ENCODE peak calls at places on chromosomes 6 and 20, in seven cellular contexts. C is activated CD4-positive, alpha-beta memory T cell treated with anti-CD3 and anti-CD28 coated beads for 36 hours; U is NCI-H82; I is H4; H is hepatic stellate cell; M is naive thymus-derived CD4-positive, alpha-beta T cell; Y is activated T-cell treated with anti-CD3 and anti-CD28 coated beads, Interleukin-2, amount 50 U/mL, for 72 hours. P is an unnamed sample.

GRCh38 chr20:64269604-64270411 is 14.3 kb downstream of the PCMTD2 start:
- DNase-seq in C (no peak), U (no peak), I (no peak), H (no peak), M (no peak), Y (no peak), P (no peak)

GRCh38 chr20:4038047-4038459 is 22.7 kb upstream of the RNF24 start:
- DNase-seq in C (peak; percentile 89), U (peak; percentile 24), I (peak; percentile 93), H (peak; percentile 81), M (peak; percentile 74), Y (peak; percentile 88), P (peak; percentile 60)

GRCh38 chr20:61907081-61907891 is 158.4 kb downstream of the TAF4 start:
- DNase-seq in C (no peak), U (no peak), I (no peak), H (no peak), M (no peak), Y (no peak), P (no peak)

GRCh38 chr20:51412333-51412761 is 130.2 kb downstream of the NFATC2 start:
- DNase-seq in C (no peak), U (no peak), I (no peak), H (peak; percentile 64), M (no peak), Y (no peak), P (peak; percentile 47)

GRCh38 chr6:156562636-156563035 is 214.5 kb upstream of the ARID1B start:
- DNase-seq in C (no peak), U (no peak), I (no peak), H (no peak), M (no peak), Y (no peak), P (no peak)

GRCh38 chr20:38674178-38675133 is 49.8 kb upstream of the SLC32A1 start:
- DNase-seq in C (peak; percentile 79), U (peak; percentile 90), I (peak; percentile 16), H (peak; percentile 47), M (peak; percentile 61), Y (peak; percentile 70), P (no peak)

GRCh38 chr6:134686071-134686470 is 263.8 kb downstream of the ALDH8A1 start:
- DNase-seq in C (no peak), U (no peak), I (no peak), H (no peak), M (no peak), Y (no peak), P (no peak)

GRCh38 chr20:1486566-1486965 is 4.7 kb downstream of the SIRPB2 start:
- DNase-seq in C (no peak), U (no peak), I (no peak), H (no peak), M (no peak), Y (no peak), P (no peak)

GRCh38 chr6:157946865-157947532 is 34.7 kb upstream of the SYNJ2 start:
- DNase-seq in C (no peak), U (peak; percentile 40), I (no peak), H (no peak), M (no peak), Y (no peak), P (no peak)

GRCh38 chr6:151068761-151069312 is 170.9 kb upstream of the AKAP12 start:
- DNase-seq in C (no peak), U (no peak), I (no peak), H (no peak), M (no peak), Y (no peak), P (no peak)

GRCh38 chr20:17747431-17747846 is 47.7 kb downstream of the BANF2 start:
- DNase-seq in C (peak; percentile 10), U (no peak), I (peak; percentile 60), H (peak; percentile 90), M (no peak), Y (no peak), P (peak; percentile 93)

GRCh38 chr20:845226-845868 is 11.8 kb downstream of the FAM110A start:
- DNase-seq in C (peak; percentile 24), U (peak; percentile 64), I (no peak), H (no peak), M (no peak), Y (peak; percentile 21), P (no peak)

GRCh38 chr20:23362392-23363256 is 642 bp downstream of the GZF1 start:
- DNase-seq in C (peak; percentile 49), U (peak; percentile 64), I (peak; percentile 9), H (peak; percentile 49), M (no peak), Y (peak; percentile 30), P (peak; percentile 50)

GRCh38 chr6:167163476-167164011 is 5.8 kb upstream of the GPR31 start:
- DNase-seq in C (no peak), U (no peak), I (no peak), H (no peak), M (no peak), Y (no peak), P (no peak)

GRCh38 chr6:107618672-107619071 is 128.8 kb downstream of the SOBP start:
- DNase-seq in C (peak; percentile 68), U (no peak), I (no peak), H (no peak), M (peak; percentile 35), Y (peak; percentile 64), P (no peak)

GRCh38 chr6:148760568-148761531 is 14.0 kb downstream of the UST start:
- DNase-seq in C (peak; percentile 75), U (peak; percentile 90), I (peak; percentile 36), H (peak; percentile 65), M (peak; percentile 57), Y (peak; percentile 69), P (peak; percentile 17)

GRCh38 chr6:168282985-168283685 is 36.4 kb downstream of the DACT2 start:
- DNase-seq in C (no peak), U (no peak), I (no peak), H (no peak), M (no peak), Y (no peak), P (no peak)

GRCh38 chr20:11178946-11179654 is 505.3 kb upstream of the JAG1 start:
- DNase-seq in C (no peak), U (no peak), I (peak; percentile 64), H (no peak), M (no peak), Y (no peak), P (peak; percentile 17)

GRCh38 chr6:107550241-107550840 is 60.4 kb downstream of the SOBP start:
- DNase-seq in C (no peak), U (no peak), I (no peak), H (no peak), M (no peak), Y (no peak), P (no peak)

GRCh38 chr6:17829905-17830304 is 123.2 kb upstream of the NUP153 start:
- DNase-seq in C (no peak), U (no peak), I (no peak), H (no peak), M (no peak), Y (no peak), P (no peak)

GRCh38 chr20:23340524-23340923 is 10.1 kb upstream of the NXT1 start:
- DNase-seq in C (peak; percentile 49), U (peak; percentile 79), I (peak; percentile 53), H (peak; percentile 65), M (no peak), Y (peak; percentile 44), P (peak; percentile 39)

GRCh38 chr6:41531591-41532582 is 14.3 kb upstream of the FOXP4 start:
- DNase-seq in C (peak; percentile 88), U (peak; percentile 48), I (peak; percentile 74), H (peak; percentile 47), M (peak; percentile 71), Y (peak; percentile 87), P (no peak)

GRCh38 chr6:41263267-41263666 is 23.2 kb downstream of the TREM1 start:
- DNase-seq in C (no peak), U (no peak), I (no peak), H (no peak), M (no peak), Y (no peak), P (no peak)

GRCh38 chr6:36668601-36669390 is 9.7 kb upstream of the CDKN1A start:
- DNase-seq in C (no peak), U (no peak), I (no peak), H (no peak), M (no peak), Y (no peak), P (no peak)

GRCh38 chr20:50645253-50646068 is 45.9 kb downstream of the RIPOR3 start:
- DNase-seq in C (no peak), U (peak; percentile 44), I (peak; percentile 99), H (peak; percentile 97), M (no peak), Y (no peak), P (peak; percentile 94)

GRCh38 chr6:35262596-35262995 is 3.1 kb downstream of the ZNF76 start:
- DNase-seq in C (no peak), U (no peak), I (no peak), H (peak; percentile 41), M (no peak), Y (no peak), P (no peak)

GRCh38 chr20:45235995-45236394 is 14.8 kb downstream of the SEMG2 start:
- DNase-seq in C (peak; percentile 13), U (peak; percentile 23), I (no peak), H (no peak), M (no peak), Y (peak; percentile 5), P (no peak)

GRCh38 chr20:61737812-61738443 is 327.8 kb downstream of the TAF4 start:
- DNase-seq in C (no peak), U (no peak), I (no peak), H (no peak), M (no peak), Y (no peak), P (no peak)

GRCh38 chr6:128519931-128520435 is 416 bp downstream of the PTPRK start:
- DNase-seq in C (peak; percentile 48), U (peak; percentile 51), I (peak; percentile 17), H (no peak), M (no peak), Y (peak; percentile 40), P (no peak)

GRCh38 chr20:46751856-46752255 is 42.4 kb downstream of the SLC2A10 start:
- DNase-seq in C (no peak), U (peak; percentile 37), I (peak; percentile 19), H (no peak), M (no peak), Y (no peak), P (no peak)

GRCh38 chr6:158231551-158232444 is 63.6 kb downstream of the GTF2H5 start:
- DNase-seq in C (peak; percentile 76), U (peak; percentile 84), I (peak; percentile 47), H (peak; percentile 87), M (peak; percentile 84), Y (peak; percentile 86), P (peak; percentile 65)

GRCh38 chr6:131819507-131820228 is 11.8 kb downstream of the ENPP1 start:
- DNase-seq in C (no peak), U (no peak), I (peak; percentile 18), H (peak; percentile 65), M (no peak), Y (no peak), P (no peak)

GRCh38 chr20:25547999-25548398 is 37.3 kb downstream of the NINL start:
- DNase-seq in C (no peak), U (peak; percentile 29), I (no peak), H (no peak), M (no peak), Y (no peak), P (no peak)

GRCh38 chr6:28511628-28512300 is 3.8 kb downstream of the GPX6 start:
- DNase-seq in C (no peak), U (no peak), I (no peak), H (no peak), M (no peak), Y (no peak), P (no peak)

GRCh38 chr20:11267762-11268335 is 594.0 kb upstream of the JAG1 start:
- DNase-seq in C (no peak), U (no peak), I (peak; percentile 23), H (no peak), M (no peak), Y (no peak), P (no peak)

GRCh38 chr6:146620655-146621054 is 21.9 kb downstream of the ADGB start:
- DNase-seq in C (no peak), U (no peak), I (no peak), H (no peak), M (no peak), Y (no peak), P (no peak)

GRCh38 chr6:100673641-100674040 is 207.5 kb downstream of the ASCC3 start:
- DNase-seq in C (no peak), U (no peak), I (no peak), H (no peak), M (no peak), Y (no peak), P (no peak)

GRCh38 chr20:48822879-48823385 is 4.9 kb downstream of the PREX1 start:
- DNase-seq in C (peak; percentile 60), U (no peak), I (no peak), H (no peak), M (peak; percentile 44), Y (peak; percentile 42), P (no peak)